ENCODE peak calls at places on chromosomes 1 and 21, in nine cellular contexts. O is body of pancreas; J is A172; S is stimulated activated naive B cell treated with anti-CD40 and anti-IgM and Interleukin-4, amounts not matched to agents 10 μg/mL and 1 μg/mL and 100 μg/mL, for 72 hours; X is activated CD8-positive, alpha-beta T cell treated with anti-CD3 and anti-CD28 coated beads for 36 hours; T is psoas muscle; P is germinal center; Q is activated naive CD4-positive, alpha-beta T cell; N is upper lobe of right lung. D is an unnamed sample.

GRCh38 chr21:41360072-41360821 is 1.6 kb upstream of the MX2 start:
- DNase-seq in O (peak), J (no peak), S (no peak), X (no peak), T (peak), P (no peak), Q (no peak), N (peak), D (no peak)

GRCh38 chr1:38944547-38944946 is 2.9 kb upstream of the RHBDL2 start:
- DNase-seq in O (no peak), J (no peak), S (no peak), X (no peak), T (no peak), P (no peak), Q (no peak), N (no peak), D (no peak)

GRCh38 chr1:8435569-8436071 is 117.7 kb downstream of the SLC45A1 start:
- DNase-seq in O (no peak), J (no peak), S (no peak), X (no peak), T (no peak), P (peak), Q (no peak), N (no peak), D (no peak)

GRCh38 chr21:31636874-31637273 is 22.6 kb upstream of the SOD1 start:
- DNase-seq in O (no peak), J (no peak), S (no peak), X (no peak), T (no peak), P (no peak), Q (no peak), N (no peak), D (no peak)

GRCh38 chr1:153390938-153391710 is at the start of gene S100A8:
- DNase-seq in O (peak), J (no peak), S (no peak), X (no peak), T (peak), P (no peak), Q (no peak), N (peak), D (no peak)

GRCh38 chr21:42835611-42836401 is 43.5 kb downstream of the WDR4 start:
- DNase-seq in O (no peak), J (no peak), S (no peak), X (no peak), T (no peak), P (no peak), Q (no peak), N (peak), D (no peak)

GRCh38 chr1:94792876-94793605 is 27.1 kb upstream of the SLC44A3 start:
- DNase-seq in O (no peak), J (no peak), S (no peak), X (no peak), T (no peak), P (no peak), Q (no peak), N (no peak), D (no peak)

GRCh38 chr1:221911714-221912113 is 169.8 kb upstream of the DUSP10 start:
- DNase-seq in O (no peak), J (no peak), S (no peak), X (no peak), T (no peak), P (no peak), Q (no peak), N (no peak), D (no peak)

GRCh38 chr1:25766721-25767436 is 33.1 kb upstream of the SELENON start:
- DNase-seq in O (peak), J (no peak), S (no peak), X (no peak), T (peak), P (no peak), Q (no peak), N (no peak), D (no peak)

GRCh38 chr1:42335809-42336518 is 929 bp upstream of the FOXJ3 start:
- DNase-seq in O (peak), J (no peak), S (no peak), X (peak), T (no peak), P (no peak), Q (no peak), N (no peak), D (no peak)

GRCh38 chr1:21341022-21341421 is 50.8 kb upstream of the ECE1 start:
- DNase-seq in O (no peak), J (no peak), S (no peak), X (no peak), T (no peak), P (no peak), Q (no peak), N (no peak), D (no peak)

GRCh38 chr1:63960326-63960725 is 186.5 kb downstream of the ROR1 start:
- DNase-seq in O (no peak), J (no peak), S (no peak), X (no peak), T (no peak), P (no peak), Q (no peak), N (no peak), D (no peak)

GRCh38 chr1:242017580-242018233 is 18.8 kb upstream of the MAP1LC3C start:
- DNase-seq in O (peak), J (peak), S (peak), X (peak), T (no peak), P (peak), Q (no peak), N (no peak), D (peak)

GRCh38 chr1:16349847-16350406 is 2.4 kb downstream of the FBXO42 start:
- DNase-seq in O (no peak), J (no peak), S (no peak), X (no peak), T (no peak), P (no peak), Q (no peak), N (no peak), D (no peak)

GRCh38 chr1:183734600-183735036 is 70.3 kb upstream of the RGL1 start:
- DNase-seq in O (peak), J (no peak), S (no peak), X (no peak), T (no peak), P (no peak), Q (no peak), N (no peak), D (no peak)

GRCh38 chr1:248823517-248824001 is 2.2 kb downstream of the SH3BP5L start:
- DNase-seq in O (no peak), J (peak), S (no peak), X (no peak), T (no peak), P (no peak), Q (no peak), N (no peak), D (no peak)

GRCh38 chr1:63920154-63921117 is 146.6 kb downstream of the ROR1 start:
- DNase-seq in O (no peak), J (peak), S (no peak), X (no peak), T (no peak), P (no peak), Q (no peak), N (no peak), D (no peak)

GRCh38 chr1:66274634-66275033 is 259.3 kb upstream of the SGIP1 start:
- DNase-seq in O (no peak), J (no peak), S (no peak), X (peak), T (no peak), P (no peak), Q (no peak), N (no peak), D (no peak)

GRCh38 chr21:33901421-33902288 is 13.9 kb downstream of the ATP5PO start:
- DNase-seq in O (peak), J (peak), S (no peak), X (peak), T (no peak), P (no peak), Q (no peak), N (no peak), D (no peak)

GRCh38 chr1:202235003-202235660 is 41.5 kb downstream of the LGR6 start:
- DNase-seq in O (no peak), J (no peak), S (no peak), X (no peak), T (no peak), P (no peak), Q (no peak), N (no peak), D (no peak)

GRCh38 chr1:171635661-171636060 is 13.6 kb downstream of the MYOCOS start:
- DNase-seq in O (no peak), J (no peak), S (no peak), X (no peak), T (no peak), P (no peak), Q (no peak), N (no peak), D (no peak)

GRCh38 chr21:33939224-33939623 is 23.6 kb upstream of the ATP5PO start:
- DNase-seq in O (no peak), J (no peak), S (no peak), X (no peak), T (no peak), P (no peak), Q (no peak), N (no peak), D (no peak)

GRCh38 chr1:53573931-53574330 is 114.7 kb downstream of the DMRTB1 start:
- DNase-seq in O (no peak), J (no peak), S (no peak), X (no peak), T (no peak), P (no peak), Q (no peak), N (peak), D (no peak)

GRCh38 chr1:160167056-160167455 is 15.7 kb downstream of the ATP1A4 start:
- DNase-seq in O (no peak), J (no peak), S (no peak), X (no peak), T (no peak), P (no peak), Q (no peak), N (no peak), D (no peak)

GRCh38 chr1:14539953-14540563 is 58.4 kb upstream of the KAZN start:
- DNase-seq in O (no peak), J (no peak), S (peak), X (no peak), T (no peak), P (peak), Q (no peak), N (no peak), D (no peak)

GRCh38 chr21:17903029-17903806 is 84.1 kb upstream of the C21orf91 start:
- DNase-seq in O (no peak), J (peak), S (no peak), X (no peak), T (no peak), P (peak), Q (no peak), N (no peak), D (peak)

GRCh38 chr21:17911628-17912027 is 92.5 kb upstream of the C21orf91 start:
- DNase-seq in O (no peak), J (no peak), S (no peak), X (no peak), T (no peak), P (no peak), Q (no peak), N (no peak), D (no peak)

GRCh38 chr1:154599658-154600057 is 8.3 kb downstream of the ADAR start:
- DNase-seq in O (no peak), J (no peak), S (no peak), X (no peak), T (no peak), P (no peak), Q (no peak), N (no peak), D (no peak)

GRCh38 chr1:206708058-206708457 is 23.4 kb downstream of the MAPKAPK2 start:
- DNase-seq in O (no peak), J (no peak), S (peak), X (peak), T (no peak), P (no peak), Q (no peak), N (peak), D (no peak)

GRCh38 chr1:12088607-12089006 is 25.5 kb downstream of the TNFRSF8 start:
- DNase-seq in O (no peak), J (no peak), S (no peak), X (peak), T (no peak), P (no peak), Q (peak), N (no peak), D (no peak)

GRCh38 chr1:61237659-61238370 is 155.5 kb downstream of the NFIA start:
- DNase-seq in O (no peak), J (no peak), S (no peak), X (no peak), T (no peak), P (no peak), Q (no peak), N (no peak), D (no peak)

GRCh38 chr21:34020934-34021553 is 52.3 kb upstream of the MRPS6 start:
- DNase-seq in O (no peak), J (no peak), S (no peak), X (no peak), T (no peak), P (no peak), Q (no peak), N (no peak), D (no peak)

GRCh38 chr1:53685272-53686051 is 53.5 kb downstream of the GLIS1 start:
- DNase-seq in O (no peak), J (peak), S (no peak), X (no peak), T (no peak), P (no peak), Q (no peak), N (no peak), D (no peak)

GRCh38 chr1:199945591-199945990 is 81.9 kb upstream of the NR5A2 start:
- DNase-seq in O (no peak), J (no peak), S (no peak), X (no peak), T (no peak), P (no peak), Q (no peak), N (no peak), D (no peak)

GRCh38 chr21:35303085-35303484 is 254.0 kb upstream of the RUNX1 start:
- DNase-seq in O (peak), J (peak), S (no peak), X (no peak), T (no peak), P (no peak), Q (no peak), N (no peak), D (no peak)

GRCh38 chr1:7808253-7808844 is 24.3 kb downstream of the PER3 start:
- DNase-seq in O (no peak), J (no peak), S (no peak), X (no peak), T (no peak), P (peak), Q (no peak), N (no peak), D (peak)

GRCh38 chr1:223129229-223129851 is 13.7 kb downstream of the TLR5 start:
- DNase-seq in O (peak), J (no peak), S (peak), X (peak), T (peak), P (peak), Q (peak), N (peak), D (peak)

D was measured in GM10248.